ENCODE peak calls at places on chromosome 15, in four cellular contexts. Z, G, X and F are unnamed samples.

GRCh38 chr15:100002091-100002620 is 268.9 kb upstream of the LYSMD4 start:
- DNase-seq in Z (no peak), G (no peak), X (no peak), F (no peak)

GRCh38 chr15:77500986-77501385 is 80.3 kb downstream of the HMG20A start:
- DNase-seq in Z (no peak), G (no peak), X (no peak), F (no peak)

GRCh38 chr15:41492597-41493204 is 973 bp upstream of the ITPKA start:
- DNase-seq in Z (no peak), G (no peak), X (no peak), F (no peak)

GRCh38 chr15:86213420-86213819 is 133.7 kb downstream of the AGBL1 start:
- DNase-seq in Z (no peak), G (no peak), X (no peak), F (no peak)

GRCh38 chr15:98169551-98169950 is 209.0 kb downstream of the ARRDC4 start:
- DNase-seq in Z (no peak), G (no peak), X (no peak), F (no peak)

GRCh38 chr15:64851503-64851840 is 9.8 kb downstream of the PLEKHO2 start:
- DNase-seq in Z (no peak), G (no peak), X (no peak), F (no peak)

GRCh38 chr15:31372635-31373091 is 46.0 kb downstream of the KLF13 start:
- DNase-seq in Z (no peak), G (no peak), X (peak), F (no peak)

GRCh38 chr15:52790166-52790708 is at the start of gene ONECUT1:
- DNase-seq in Z (no peak), G (peak), X (peak), F (no peak)

GRCh38 chr15:39581501-39582285 is 814 bp downstream of the THBS1 start:
- DNase-seq in Z (no peak), G (no peak), X (no peak), F (no peak)

GRCh38 chr15:66042624-66043023 is 173.3 kb downstream of the RAB11A start:
- DNase-seq in Z (no peak), G (no peak), X (no peak), F (no peak)

GRCh38 chr15:35427091-35427490 is 118.9 kb downstream of the DPH6 start:
- DNase-seq in Z (no peak), G (no peak), X (no peak), F (no peak)

GRCh38 chr15:80439140-80439539 is 35.0 kb downstream of the ARNT2 start:
- DNase-seq in Z (no peak), G (no peak), X (no peak), F (no peak)